ENCODE peak calls at places on chromosomes 11 and 22, in eight cellular contexts. U is adipocyte; D is cardiac muscle cell; S is Peyer's patch; R is NB4; W is naive thymus-derived CD4-positive, alpha-beta T cell; Q is uterus; M is cardiac fibroblast. J is an unnamed sample.

GRCh38 chr11:82756765-82757650 is 23.3 kb upstream of the FAM181B start:
- DNase-seq in M (no peak), W (no peak), R (no peak), D (no peak), U (no peak), Q (no peak), S (no peak), J (no peak)

GRCh38 chr11:117217685-117218084 is 14.2 kb downstream of the PCSK7 start:
- DNase-seq in W (no peak), Q (peak; percentile 25), D (no peak), M (no peak), U (no peak), S (no peak), R (no peak), J (no peak)

GRCh38 chr22:30705710-30706651 is 11.3 kb downstream of the OSBP2 start:
- DNase-seq in U (peak; percentile 54), R (peak; percentile 58), S (no peak), D (no peak), Q (no peak), M (peak; percentile 29), W (no peak), J (peak; percentile 18)

GRCh38 chr11:581342-581741 is 5.1 kb downstream of the PHRF1 start:
- DNase-seq in S (no peak), U (no peak), Q (no peak), D (no peak), W (no peak), M (no peak), R (no peak), J (no peak)

GRCh38 chr11:94780432-94780831 is 12.3 kb downstream of the AMOTL1 start:
- DNase-seq in S (no peak), W (no peak), U (no peak), Q (no peak), M (no peak), D (no peak), R (no peak), J (no peak)

GRCh38 chr22:30088468-30088867 is 8.2 kb downstream of the HORMAD2 start:
- DNase-seq in Q (no peak), S (no peak), W (no peak), M (no peak), D (no peak), U (no peak), R (no peak), J (no peak)

GRCh38 chr22:41353862-41354575 is 27.7 kb upstream of the TEF start:
- DNase-seq in R (no peak), S (no peak), W (no peak), M (no peak), D (no peak), Q (no peak), U (no peak), J (no peak)

GRCh38 chr22:27795053-27795452 is 6.5 kb downstream of the MN1 start:
- DNase-seq in M (no peak), D (peak; percentile 51), U (peak; percentile 38), R (no peak), W (no peak), S (no peak), Q (no peak), J (no peak)

GRCh38 chr11:47392546-47393162 is 14.3 kb upstream of the SPI1 start:
- DNase-seq in W (no peak), D (no peak), Q (no peak), S (no peak), R (peak; percentile 67), U (no peak), M (no peak), J (no peak)

GRCh38 chr11:72641522-72641899 is 32.7 kb downstream of the PDE2A start:
- DNase-seq in M (no peak), W (no peak), D (no peak), S (no peak), Q (no peak), R (no peak), U (no peak), J (no peak)

GRCh38 chr22:42856179-42856864 is 751 bp downstream of the ARFGAP3 start:
- DNase-seq in U (peak; percentile 73), M (peak; percentile 31), W (no peak), D (peak; percentile 54), R (peak; percentile 49), Q (peak; percentile 47), S (peak; percentile 37), J (peak; percentile 73)

GRCh38 chr11:69446108-69446507 is 35.4 kb upstream of the LINC01488 start:
- DNase-seq in U (no peak), S (no peak), W (no peak), Q (no peak), M (peak; percentile 17), R (peak; percentile 97), D (no peak), J (no peak)

GRCh38 chr11:118033443-118033842 is 43.4 kb upstream of the TMPRSS4 start:
- DNase-seq in Q (no peak), S (no peak), U (no peak), D (no peak), M (no peak), W (no peak), R (no peak), J (no peak)

GRCh38 chr11:38345286-38345685 is 1747.2 kb upstream of the RAG2 start:
- DNase-seq in W (no peak), U (no peak), R (no peak), Q (no peak), D (no peak), S (no peak), M (no peak), J (no peak)

GRCh38 chr11:118620529-118621070 is 13.2 kb downstream of the PHLDB1 start:
- DNase-seq in U (no peak), R (no peak), W (no peak), S (no peak), M (peak; percentile 52), D (no peak), Q (no peak), J (peak; percentile 45)

GRCh38 chr22:25627271-25627848 is 62.9 kb downstream of the GRK3 start:
- DNase-seq in D (no peak), M (no peak), Q (no peak), R (peak; percentile 58), U (no peak), W (no peak), S (no peak), J (no peak)

GRCh38 chr11:15471709-15472404 is 357.1 kb downstream of the INSC start:
- DNase-seq in R (no peak), D (no peak), W (no peak), S (no peak), Q (no peak), M (no peak), U (no peak), J (no peak)

GRCh38 chr11:15468471-15468870 is 353.7 kb downstream of the INSC start:
- DNase-seq in R (no peak), M (peak; percentile 10), W (no peak), D (no peak), Q (no peak), S (no peak), U (peak; percentile 1), J (no peak)

GRCh38 chr11:15471028-15471708 is 356.4 kb downstream of the INSC start:
- DNase-seq in Q (no peak), M (no peak), S (no peak), R (no peak), U (no peak), W (no peak), D (no peak), J (no peak)

GRCh38 chr11:15472405-15472799 is 357.7 kb downstream of the INSC start:
- DNase-seq in W (no peak), S (no peak), M (no peak), R (no peak), Q (no peak), D (no peak), U (no peak), J (no peak)

GRCh38 chr11:15473954-15474837 is 359.5 kb downstream of the INSC start:
- DNase-seq in Q (no peak), W (no peak), U (no peak), M (no peak), S (no peak), D (no peak), R (no peak), J (no peak)
- H3K4me3 ChIP-seq in Q (no peak overlapping the region), W (no peak overlapping the region), U (no peak overlapping the region), M (no peak overlapping the region), S (no peak overlapping the region), D (no peak overlapping the region), R (no peak overlapping the region), J (no peak overlapping the region)

GRCh38 chr11:134125507-134125906 is 56.6 kb downstream of the JAM3 start:
- DNase-seq in D (peak; percentile 9), Q (no peak), W (no peak), U (peak; percentile 20), R (no peak), S (no peak), M (peak; percentile 18), J (no peak)

GRCh38 chr11:134120921-134121526 is 52.2 kb downstream of the JAM3 start:
- DNase-seq in U (peak; percentile 75), S (no peak), D (no peak), W (no peak), R (no peak), Q (peak; percentile 31), M (peak; percentile 75), J (peak; percentile 16)

GRCh38 chr11:134120143-134120850 is 51.4 kb downstream of the JAM3 start:
- DNase-seq in R (no peak), D (peak; percentile 48), S (no peak), Q (peak; percentile 63), W (no peak), M (peak; percentile 94), U (peak; percentile 96), J (peak; percentile 35)

GRCh38 chr11:134126197-134126822 is 57.4 kb downstream of the JAM3 start:
- DNase-seq in Q (no peak), R (no peak), U (peak; percentile 83), W (no peak), S (no peak), M (peak; percentile 62), D (no peak), J (no peak)

GRCh38 chr11:134124660-134125451 is 56.0 kb downstream of the JAM3 start:
- DNase-seq in M (peak; percentile 49), W (no peak), S (no peak), D (peak; percentile 78), R (no peak), U (peak; percentile 68), Q (peak; percentile 40), J (peak; percentile 51)
- H3K4me3 ChIP-seq in M (peak overlapping the region; percentile 57), W (no peak overlapping the region), S (peak overlapping the region; percentile 42), D (peak overlapping the region; percentile 9), R (no peak overlapping the region), U (peak overlapping the region; percentile 76), Q (peak overlapping the region; percentile 43), J (peak overlapping the region; percentile 72)

DNA sequence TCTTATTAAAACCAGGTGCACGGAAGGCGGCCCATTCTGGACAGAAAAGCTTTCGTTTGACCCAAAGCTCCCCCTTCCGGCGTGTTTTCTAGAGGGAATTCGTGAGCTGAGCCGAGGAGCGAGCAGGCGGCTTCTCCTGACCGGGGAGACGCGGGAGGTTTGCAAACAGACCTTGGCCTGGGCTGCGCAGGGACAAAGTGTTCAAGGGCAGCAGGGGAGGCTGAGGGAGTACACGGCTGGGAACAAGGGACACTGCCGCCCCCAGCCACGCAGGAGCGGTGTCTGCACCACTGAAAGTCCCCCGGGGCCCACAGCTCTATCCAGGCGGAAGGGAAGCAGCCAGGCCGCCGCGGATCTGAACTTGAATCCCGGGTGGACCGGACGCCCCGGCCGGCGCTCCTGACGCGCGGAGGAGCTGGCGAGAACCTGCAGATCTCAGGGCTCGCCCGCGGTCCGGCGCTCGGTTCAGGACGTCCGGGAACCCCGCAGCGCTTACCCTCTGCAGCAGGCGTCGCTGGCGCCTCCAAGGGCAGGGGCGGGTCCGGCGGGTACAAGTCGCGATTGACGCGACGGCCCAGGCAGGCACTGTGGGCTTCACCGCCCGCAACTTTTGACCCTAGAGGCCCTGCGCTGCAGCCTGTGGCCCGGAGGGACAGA is 101.9 kb downstream of the WT1 start:
- DNase-seq in R (no peak), U (peak; percentile 76), D (peak; percentile 38), W (no peak), Q (peak; percentile 80), M (peak; percentile 64), S (peak; percentile 20), J (peak; percentile 68)
- H3K4me3 ChIP-seq in R (no peak overlapping the region), U (peak overlapping the region; percentile 80), D (no peak overlapping the region), W (peak overlapping the region; percentile 44), Q (peak overlapping the region; percentile 32), M (peak overlapping the region; percentile 46), S (peak overlapping the region; percentile 44), J (peak overlapping the region; percentile 53)

GRCh38 chr22:38923463-38924196 is 33.8 kb upstream of the APOBEC3A start:
- DNase-seq in W (no peak), M (peak; percentile 84), R (no peak), S (no peak), D (peak; percentile 28), U (peak; percentile 77), Q (peak; percentile 78), J (peak; percentile 73)
- H3K4me3 ChIP-seq in W (no peak overlapping the region), M (no peak overlapping the region), R (no peak overlapping the region), S (peak overlapping the region; percentile 2), D (no peak overlapping the region), U (peak overlapping the region; percentile 69), Q (peak overlapping the region; percentile 10), J (peak overlapping the region; percentile 61)

J was measured in psoas muscle.